ENCODE peak calls at places on chromosomes 11 and 22, in eight cellular contexts. T is NCI-H1694; N is NCI-H1092; O is activated CD8-positive, alpha-beta memory T cell treated with anti-CD3 and anti-CD28 coated beads for 4 hours; R is NCI-H345; V is T1000; X is natural killer cell; G is stimulated activated CD8-positive, alpha-beta memory T cell treated with anti-CD3 and anti-CD28 coated beads, Interleukin-4, amount 100 ng/mL, for 1 hour. P is an unnamed sample.

GRCh38 chr22:32354360-32355351 is 3.0 kb upstream of the RFPL3 start:
- DNase-seq in N (no peak), V (no peak), T (no peak), G (no peak), O (no peak), R (no peak), X (no peak), P (no peak)

GRCh38 chr11:100630898-100631297 is 56.2 kb upstream of the ARHGAP42 start:
- DNase-seq in X (no peak), G (no peak), R (no peak), V (no peak), O (no peak), T (no peak), N (no peak), P (no peak)

GRCh38 chr11:64223001-64223651 is 2.9 kb downstream of the TRPT1 start:
- DNase-seq in G (no peak), T (no peak), X (no peak), R (no peak), O (no peak), V (no peak), N (no peak), P (peak)

GRCh38 chr11:69312418-69313399 is 18.8 kb downstream of the MYEOV start:
- DNase-seq in V (no peak), T (no peak), G (no peak), X (no peak), R (no peak), N (peak), O (no peak), P (peak)

GRCh38 chr22:32261306-32261705 is 6.2 kb upstream of the SLC5A4 start:
- DNase-seq in V (no peak), G (no peak), R (no peak), X (no peak), T (no peak), N (no peak), O (no peak), P (no peak)

GRCh38 chr22:35098921-35099320 is 33.0 kb downstream of the ISX start:
- DNase-seq in O (no peak), T (no peak), X (no peak), N (no peak), G (no peak), R (no peak), V (no peak), P (no peak)

GRCh38 chr22:23098718-23099524 is 28.6 kb downstream of the GNAZ start:
- DNase-seq in X (no peak), N (no peak), G (no peak), V (no peak), O (no peak), T (no peak), R (no peak), P (peak)

GRCh38 chr11:108009497-108010360 is 1.0 kb downstream of the CUL5 start:
- DNase-seq in N (no peak), O (no peak), R (no peak), T (no peak), G (no peak), V (no peak), X (no peak), P (no peak)

GRCh38 chr11:131218542-131218941 is 151.9 kb upstream of the NTM start:
- DNase-seq in V (no peak), T (no peak), O (no peak), R (no peak), G (no peak), N (no peak), X (no peak), P (no peak)

GRCh38 chr11:73597340-73597955 is 464 bp downstream of the FAM168A start:
- DNase-seq in V (no peak), T (no peak), N (no peak), X (no peak), R (no peak), G (no peak), O (no peak), P (no peak)

GRCh38 chr11:8011981-8012444 is 24.9 kb downstream of the EIF3F start:
- DNase-seq in N (no peak), R (no peak), G (no peak), X (no peak), T (no peak), V (peak), O (no peak), P (no peak)

GRCh38 chr22:41445171-41446056 is 1.2 kb downstream of the TOB2 start:
- DNase-seq in O (no peak), T (no peak), N (no peak), X (no peak), R (no peak), V (no peak), G (no peak), P (peak)

GRCh38 chr11:12540075-12540685 is 134.0 kb upstream of the TEAD1 start:
- DNase-seq in T (no peak), G (no peak), R (no peak), V (no peak), N (no peak), O (no peak), X (no peak), P (no peak)

GRCh38 chr11:106424111-106424510 is 346.6 kb downstream of the AASDHPPT start:
- DNase-seq in N (no peak), X (no peak), O (no peak), T (no peak), V (no peak), G (no peak), R (no peak), P (no peak)

GRCh38 chr11:27355575-27356104 is 7.4 kb downstream of the CCDC34 start:
- DNase-seq in V (no peak), O (no peak), X (no peak), R (no peak), N (no peak), G (no peak), T (no peak), P (no peak)

GRCh38 chr11:2752923-2753322 is 53.1 kb upstream of the KCNQ1OT1 start:
- DNase-seq in G (no peak), V (no peak), T (no peak), O (no peak), X (no peak), N (no peak), R (no peak), P (no peak)

GRCh38 chr22:19981961-19982920 is 34.4 kb downstream of the ARVCF start:
- DNase-seq in G (no peak), V (no peak), N (no peak), T (no peak), O (no peak), X (no peak), R (no peak), P (no peak)

GRCh38 chr22:49297286-49297870 is 530.3 kb downstream of the BRD1 start:
- DNase-seq in N (no peak), G (no peak), V (no peak), T (no peak), X (no peak), R (no peak), O (no peak), P (no peak)

GRCh38 chr11:12042215-12042676 is 33.8 kb upstream of the DKK3 start:
- DNase-seq in T (no peak), R (no peak), O (no peak), X (no peak), N (no peak), G (no peak), V (no peak), P (no peak)

GRCh38 chr11:116454020-116454645 is 318.7 kb downstream of the BUD13 start:
- DNase-seq in G (no peak), O (no peak), T (peak), V (no peak), X (no peak), R (peak), N (peak), P (peak)

GRCh38 chr11:126432065-126432461 is 76.6 kb downstream of the ST3GAL4 start:
- DNase-seq in V (no peak), X (no peak), G (no peak), R (no peak), O (no peak), N (no peak), T (no peak), P (no peak)

GRCh38 chr11:30107899-30108298 is 91.1 kb upstream of the KCNA4 start:
- DNase-seq in O (no peak), R (no peak), G (no peak), T (no peak), X (no peak), N (no peak), V (peak), P (no peak)

GRCh38 chr11:76626921-76627391 is 43.6 kb downstream of the LRRC32 start:
- DNase-seq in R (no peak), T (no peak), V (no peak), N (no peak), O (no peak), X (peak), G (no peak), P (peak)

P was measured in sigmoid colon.